ENCODE peak calls at places on chromosome 16, in seven cellular contexts. Q, L, M, F, W, G and Z are unnamed samples.

GRCh38 chr16:78205506-78205905 is 106.1 kb downstream of the WWOX start:
- DNase-seq in Q (no peak), L (no peak), M (no peak), F (no peak), W (no peak), G (no peak), Z (no peak)

GRCh38 chr16:15576960-15577958 is 65.7 kb downstream of the MARF1 start:
- DNase-seq in Q (no peak), L (no peak), M (no peak), F (no peak), W (no peak), G (no peak), Z (no peak)

GRCh38 chr16:23847251-23847650 is 11.5 kb downstream of the PRKCB start:
- DNase-seq in Q (no peak), L (no peak), M (no peak), F (no peak), W (no peak), G (no peak), Z (no peak)

GRCh38 chr16:87806246-87806607 is 40.4 kb upstream of the KLHDC4 start:
- DNase-seq in Q (no peak), L (peak), M (no peak), F (no peak), W (no peak), G (peak), Z (no peak)

GRCh38 chr16:83992624-83993023 is 24.6 kb downstream of the NECAB2 start:
- DNase-seq in Q (peak), L (peak), M (peak), F (no peak), W (no peak), G (peak), Z (no peak)

GRCh38 chr16:369866-370436 is 387 bp downstream of the MRPL28 start:
- DNase-seq in Q (no peak), L (no peak), M (no peak), F (no peak), W (no peak), G (no peak), Z (no peak)

GRCh38 chr16:54921229-54921824 is 9.3 kb upstream of the IRX5 start:
- DNase-seq in Q (no peak), L (peak), M (no peak), F (no peak), W (no peak), G (peak), Z (no peak)

GRCh38 chr16:86772231-86772510 is 193.8 kb downstream of the FOXL1 start:
- DNase-seq in Q (no peak), L (peak), M (no peak), F (no peak), W (no peak), G (peak), Z (no peak)

GRCh38 chr16:77191259-77191969 is 424 bp downstream of the MON1B start:
- DNase-seq in Q (no peak), L (peak), M (peak), F (no peak), W (no peak), G (peak), Z (peak)

GRCh38 chr16:84786605-84787302 is 33.0 kb upstream of the CRISPLD2 start:
- DNase-seq in Q (no peak), L (no peak), M (no peak), F (no peak), W (no peak), G (no peak), Z (no peak)

GRCh38 chr16:88084881-88085280 is 133.6 kb downstream of the BANP start:
- DNase-seq in Q (no peak), L (peak), M (no peak), F (no peak), W (no peak), G (peak), Z (no peak)

GRCh38 chr16:65222049-65222448 is 100.2 kb upstream of the CDH11 start:
- DNase-seq in Q (no peak), L (no peak), M (no peak), F (no peak), W (no peak), G (no peak), Z (no peak)

GRCh38 chr16:89925596-89926079 is 2.5 kb downstream of the TUBB3 start:
- DNase-seq in Q (no peak), L (no peak), M (no peak), F (no peak), W (no peak), G (peak), Z (no peak)